ENCODE peak calls at places on chromosomes 4 and X, in nine cellular contexts. T is GM23248; E is KG1; W is mucosa of gallbladder; D is M059J; V is omental fat pad; Q is stimulated activated CD8-positive, alpha-beta memory T cell treated with anti-CD3 and anti-CD28 coated beads, Interleukin-15, amount 100 ng/mL, for 24 hours; B is PC-3; C is Calu3. G is an unnamed sample.
A peak's percentile ranks its signal among the peaks of the same experiment; 100 is the strongest.

GRCh38 chr4:36385951-36386561 is 104.6 kb downstream of the DTHD1 start:
- DNase-seq in T (no peak), E (peak; percentile 51), W (no peak), D (no peak), V (no peak), Q (no peak), B (no peak), C (no peak), G (no peak)

GRCh38 chr4:188976644-188977115 is 837.4 kb downstream of the TRIML1 start:
- DNase-seq in T (peak; percentile 27), E (no peak), W (no peak), D (peak; percentile 71), V (no peak), Q (no peak), B (peak; percentile 50), C (no peak), G (no peak)

GRCh38 chr4:78747328-78747946 is 28.7 kb upstream of the BMP2K start:
- DNase-seq in T (peak; percentile 76), E (no peak), W (no peak), D (no peak), V (no peak), Q (no peak), B (no peak), C (no peak), G (no peak)

GRCh38 chrX:72392042-72392441 is 86.3 kb upstream of the CITED1 start:
- DNase-seq in T (no peak), E (no peak), W (no peak), D (peak; percentile 5), V (no peak), Q (no peak), B (peak; percentile 45), C (no peak), G (no peak)

GRCh38 chr4:47930971-47931804 is 16.8 kb upstream of the NFXL1 start:
- DNase-seq in T (peak; percentile 55), E (no peak), W (peak; percentile 31), D (peak; percentile 72), V (no peak), Q (no peak), B (peak; percentile 55), C (peak; percentile 22), G (no peak)

GRCh38 chr4:83850435-83850834 is 314.5 kb downstream of the GPAT3 start:
- DNase-seq in T (peak; percentile 58), E (no peak), W (no peak), D (peak; percentile 40), V (no peak), Q (no peak), B (peak; percentile 23), C (no peak), G (no peak)

GRCh38 chrX:34893741-34894140 is 48.9 kb upstream of the FAM47B start:
- DNase-seq in T (peak; percentile 26), E (no peak), W (no peak), D (peak; percentile 24), V (no peak), Q (no peak), B (peak; percentile 48), C (no peak), G (no peak)

GRCh38 chrX:129779747-129780146 is at the start of gene SASH3:
- DNase-seq in T (no peak), E (peak; percentile 27), W (peak; percentile 38), D (no peak), V (no peak), Q (no peak), B (no peak), C (no peak), G (no peak)

GRCh38 chrX:427812-428725 is 41.4 kb upstream of the PPP2R3B start:
- DNase-seq in T (peak; percentile 24), E (no peak), W (no peak), D (no peak), V (no peak), Q (no peak), B (peak; percentile 24), C (no peak), G (no peak)

GRCh38 chrX:132364313-132364712 is 124.5 kb downstream of the MBNL3 start:
- DNase-seq in T (no peak), E (no peak), W (no peak), D (no peak), V (no peak), Q (no peak), B (no peak), C (no peak), G (no peak)

GRCh38 chrX:50082741-50083140 is 118.1 kb downstream of the AKAP4 start:
- DNase-seq in T (no peak), E (no peak), W (no peak), D (no peak), V (no peak), Q (no peak), B (no peak), C (no peak), G (no peak)

GRCh38 chr4:53767503-53767902 is 176.2 kb upstream of the LNX1 start:
- DNase-seq in T (peak; percentile 80), E (no peak), W (no peak), D (peak; percentile 75), V (no peak), Q (no peak), B (no peak), C (no peak), G (no peak)

GRCh38 chr4:83618431-83618830 is 82.5 kb downstream of the GPAT3 start:
- DNase-seq in T (peak; percentile 84), E (no peak), W (peak; percentile 71), D (peak; percentile 86), V (no peak), Q (no peak), B (peak; percentile 75), C (peak; percentile 59), G (no peak)

GRCh38 chr4:10684631-10685030 is at the start of gene CLNK:
- DNase-seq in T (no peak), E (peak; percentile 77), W (no peak), D (no peak), V (no peak), Q (no peak), B (no peak), C (no peak), G (no peak)

GRCh38 chr4:7333024-7333780 is 101.5 kb downstream of the PSAPL1 start:
- DNase-seq in T (no peak), E (no peak), W (no peak), D (no peak), V (no peak), Q (no peak), B (no peak), C (no peak), G (no peak)

GRCh38 chrX:115553171-115553570 is 7.8 kb upstream of the PLS3 start:
- DNase-seq in T (no peak), E (no peak), W (no peak), D (no peak), V (no peak), Q (no peak), B (no peak), C (no peak), G (no peak)